ENCODE peak calls at places on chromosomes 13 and 19, in four cellular contexts. Z, E, X and Y are unnamed samples.

GRCh38 chr19:41541990-41542584 is 33.9 kb upstream of the CEACAM21 start:
- DNase-seq in X (peak; percentile 31), Z (peak; percentile 87), E (peak; percentile 76), Y (peak; percentile 67)

GRCh38 chr19:35533822-35534521 is 716 bp downstream of the GAPDHS start:
- DNase-seq in E (peak; percentile 29), X (peak; percentile 23), Z (peak; percentile 82), Y (no peak)

GRCh38 chr13:31236211-31236786 is 36.5 kb downstream of the B3GLCT start:
- DNase-seq in Z (no peak), E (peak; percentile 25), X (peak; percentile 31), Y (peak; percentile 38)

GRCh38 chr13:42110410-42111155 is 62.1 kb downstream of the DGKH start:
- DNase-seq in X (peak; percentile 54), E (peak; percentile 59), Z (no peak), Y (peak; percentile 84)

GRCh38 chr13:30113983-30114491 is 193.3 kb downstream of the KATNAL1 start:
- DNase-seq in E (peak; percentile 27), Z (peak; percentile 49), X (peak; percentile 12), Y (no peak)

GRCh38 chr19:850221-850978 is 1.7 kb upstream of the ELANE start:
- DNase-seq in Z (no peak), E (peak; percentile 51), X (no peak), Y (no peak)

GRCh38 chr13:87089391-87089790 is 581.8 kb upstream of the SLITRK5 start:
- DNase-seq in Z (no peak), E (no peak), X (no peak), Y (no peak)

GRCh38 chr19:10069046-10069445 is 17.1 kb upstream of the SHFL start:
- DNase-seq in X (no peak), E (no peak), Z (no peak), Y (no peak)

GRCh38 chr13:64154514-64154913 is 2738.9 kb upstream of the PCDH20 start:
- DNase-seq in E (no peak), X (no peak), Z (no peak), Y (peak; percentile 69)

GRCh38 chr13:40776681-40777165 is 5.7 kb upstream of the MRPS31 start:
- DNase-seq in E (peak; percentile 32), X (no peak), Z (no peak), Y (peak; percentile 18)

GRCh38 chr13:50065712-50066111 is 50.5 kb downstream of the KCNRG start:
- DNase-seq in Z (no peak), X (no peak), E (no peak), Y (no peak)

GRCh38 chr13:77523386-77523785 is 12.1 kb upstream of the SCEL start:
- DNase-seq in X (no peak), E (no peak), Z (no peak), Y (no peak)

GRCh38 chr13:41974262-41974900 is 13.5 kb upstream of the VWA8 start:
- DNase-seq in X (peak; percentile 50), E (no peak), Z (no peak), Y (no peak)

GRCh38 chr13:99227331-99227900 is 26.8 kb downstream of the UBAC2 start:
- DNase-seq in E (no peak), X (no peak), Z (no peak), Y (no peak)

GRCh38 chr19:20038358-20039202 is 725 bp downstream of the ZNF682 start:
- DNase-seq in X (no peak), Z (no peak), E (no peak), Y (no peak)

GRCh38 chr13:37617162-37617561 is 18.6 kb upstream of the POSTN start:
- DNase-seq in E (no peak), Z (no peak), X (no peak), Y (peak; percentile 59)

GRCh38 chr13:101570410-101570809 is 117.9 kb downstream of the ITGBL1 start:
- DNase-seq in Z (no peak), X (no peak), E (no peak), Y (no peak)

GRCh38 chr13:57352114-57352513 is 185.1 kb downstream of the PRR20E start:
- DNase-seq in E (no peak), X (no peak), Z (no peak), Y (no peak)

GRCh38 chr13:110396913-110397379 is 89.9 kb downstream of the COL4A2 start:
- DNase-seq in Z (no peak), E (no peak), X (no peak), Y (no peak)

GRCh38 chr19:46386151-46386550 is 27.2 kb downstream of the CCDC8 start:
- DNase-seq in X (no peak), E (no peak), Z (no peak), Y (no peak)

GRCh38 chr13:44573071-44573470 is 3.1 kb downstream of the TSC22D1 start:
- DNase-seq in E (no peak), Z (no peak), X (no peak), Y (no peak)

GRCh38 chr13:30142502-30143211 is 164.7 kb downstream of the KATNAL1 start:
- DNase-seq in X (peak; percentile 6), E (no peak), Z (no peak), Y (peak; percentile 80)

GRCh38 chr19:1084024-1084868 is 10.9 kb downstream of the POLR2E start:
- DNase-seq in X (no peak), Z (no peak), E (no peak), Y (no peak)

GRCh38 chr19:46404039-46404883 is 9.1 kb downstream of the CCDC8 start:
- DNase-seq in X (peak; percentile 69), Z (peak; percentile 83), E (peak; percentile 33), Y (no peak)

GRCh38 chr19:43634877-43635560 is 4.6 kb downstream of the CADM4 start:
- DNase-seq in Z (peak; percentile 68), E (no peak), X (peak; percentile 69), Y (no peak)

GRCh38 chr19:6667114-6667627 is 2.8 kb downstream of the TNFSF14 start:
- DNase-seq in Z (no peak), E (peak; percentile 62), X (no peak), Y (no peak)

GRCh38 chr13:22486490-22486889 is 694.3 kb upstream of the SGCG start:
- DNase-seq in Z (no peak), X (no peak), E (no peak), Y (no peak)
- H4K20me1 ChIP-seq in Z (no peaks in the 10 kb centered on the region), X (no peaks in the 10 kb centered on the region), E (no peaks in the 10 kb centered on the region), Y (no peaks in the 10 kb centered on the region)

GRCh38 chr13:73198888-73199497 is 140.2 kb downstream of the KLF5 start:
- DNase-seq in X (peak; percentile 56), E (no peak), Z (no peak), Y (no peak)

GRCh38 chr13:73204916-73205315 is 146.1 kb downstream of the KLF5 start:
- DNase-seq in Z (no peak), X (no peak), E (no peak), Y (no peak)

GRCh38 chr13:73200432-73200831 is 141.6 kb downstream of the KLF5 start:
- DNase-seq in Z (no peak), E (no peak), X (no peak), Y (no peak)

DNA sequence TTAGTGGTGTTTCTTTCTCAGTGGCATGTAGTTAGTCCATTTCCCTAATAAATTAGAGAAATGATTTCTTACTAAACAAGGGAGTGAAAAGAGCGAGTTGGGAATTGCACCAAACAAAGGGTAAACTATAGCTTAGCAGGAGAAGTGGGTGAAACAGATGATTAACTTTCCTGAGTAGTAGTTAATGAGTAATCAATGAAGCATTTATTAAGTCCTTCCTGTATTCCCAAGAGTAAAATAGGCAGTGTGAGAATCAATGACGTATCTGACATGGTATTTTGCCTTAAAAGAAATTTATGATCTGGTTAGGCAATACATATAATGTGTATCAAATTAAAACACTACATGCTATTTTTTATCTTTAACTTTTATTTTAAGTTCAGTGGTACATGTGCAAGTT is 142.8 kb downstream of the KLF5 start:
- DNase-seq in E (no peak), X (no peak), Z (no peak), Y (no peak)
- H3K9ac ChIP-seq in E (no peak overlapping the region), X (no peak overlapping the region), Z (no peak overlapping the region), Y (no peak overlapping the region)

DNA sequence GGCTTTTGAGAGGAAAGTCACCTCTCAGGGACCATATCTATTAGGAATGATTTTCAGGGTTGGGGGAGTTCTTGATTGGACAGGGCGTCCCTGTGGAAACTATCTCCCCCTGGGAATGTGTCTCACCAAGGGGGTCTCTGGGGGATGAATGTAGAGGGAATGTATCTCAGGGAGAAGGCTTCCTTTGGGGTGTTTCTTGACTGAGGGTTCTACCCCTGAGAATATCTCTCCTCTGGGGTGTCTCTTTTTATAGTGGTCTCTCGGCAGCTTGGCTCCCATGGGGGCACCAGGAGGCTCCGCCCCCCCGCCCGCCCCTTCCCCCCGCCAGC is 997 bp downstream of the RTBDN start:
- DNase-seq in X (no peak), E (no peak), Z (peak; percentile 63), Y (no peak)
- TF ChIP-seq JUN in X (no peak), E (no peak), Z (no peak), Y (no peak)

DNA sequence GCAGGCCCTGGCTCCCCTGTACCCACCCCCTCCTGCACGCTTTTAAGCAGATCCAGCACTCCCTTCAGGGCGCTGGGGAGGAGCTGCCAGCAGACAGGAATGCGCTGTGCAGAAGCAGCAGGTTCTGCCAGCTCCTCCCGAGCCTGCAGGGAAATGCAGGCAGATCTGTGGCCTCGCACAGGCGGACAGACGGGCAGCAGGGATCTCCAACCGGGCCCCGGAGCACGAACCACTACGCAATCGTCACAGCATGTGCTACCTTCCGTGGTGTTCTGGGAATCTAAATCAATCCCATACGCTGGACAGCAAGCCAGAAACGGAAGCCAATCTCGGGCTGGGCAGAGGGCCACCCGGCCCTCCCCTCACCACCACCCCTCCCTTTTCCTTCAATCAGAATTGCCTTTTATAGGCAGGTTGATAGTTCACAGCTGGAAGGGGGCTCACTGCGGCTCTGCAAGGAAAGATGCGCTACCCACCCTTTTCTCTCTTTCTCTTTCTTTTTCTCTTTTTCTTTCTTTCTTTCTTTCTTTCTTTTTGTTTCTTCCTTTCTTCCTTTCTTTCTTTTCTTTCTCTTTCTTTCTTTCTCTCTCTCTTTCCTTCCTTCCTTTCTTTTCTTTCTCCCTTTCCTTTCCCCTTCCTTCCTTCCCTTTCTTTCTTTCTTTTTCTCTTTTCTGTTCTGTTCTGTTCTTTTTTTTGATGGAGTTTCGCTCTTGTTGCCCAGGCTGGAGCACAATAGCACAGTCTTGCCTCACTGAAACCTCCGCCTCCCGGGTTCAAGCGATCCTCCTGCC is 99.9 kb downstream of the GNG7 start:
- DNase-seq in E (no peak), X (no peak), Z (peak; percentile 80), Y (peak; percentile 37)
- H4K20me1 ChIP-seq in E (no peaks in the 10 kb centered on the region), X (no peaks in the 10 kb centered on the region), Z (no peaks in the 10 kb centered on the region), Y (no peaks in the 10 kb centered on the region)